ENCODE peak calls at places on chromosome 20, in eight cellular contexts. G, O, K, T, U, L, H and J are unnamed samples.

GRCh38 chr20:34987288-34988175 is 31.9 kb downstream of the MYH7B start:
- DNase-seq in G (no peak), O (no peak), K (no peak), T (no peak), U (peak; percentile 55), L (no peak), H (no peak), J (no peak)

GRCh38 chr20:50645253-50646068 is 45.9 kb downstream of the RIPOR3 start:
- DNase-seq in G (no peak), O (peak; percentile 71), K (peak; percentile 97), T (no peak), U (peak; percentile 76), L (no peak), H (no peak), J (peak; percentile 97)

GRCh38 chr20:59745716-59746115 is 141.4 kb downstream of the PHACTR3 start:
- DNase-seq in G (no peak), O (no peak), K (no peak), T (no peak), U (no peak), L (no peak), H (no peak), J (no peak)

GRCh38 chr20:63731410-63731809 is 5.1 kb upstream of the LIME1 start:
- DNase-seq in G (no peak), O (no peak), K (no peak), T (no peak), U (no peak), L (no peak), H (no peak), J (no peak)

GRCh38 chr20:58481541-58482021 is 33.6 kb downstream of the APCDD1L start:
- DNase-seq in G (peak; percentile 37), O (peak; percentile 72), K (peak; percentile 41), T (no peak), U (no peak), L (peak; percentile 16), H (no peak), J (peak; percentile 61)

GRCh38 chr20:63140683-63141433 is 75.1 kb downstream of the YTHDF1 start:
- DNase-seq in G (no peak), O (no peak), K (no peak), T (no peak), U (peak; percentile 20), L (no peak), H (no peak), J (no peak)

GRCh38 chr20:35907017-35907685 is 47.2 kb downstream of the SCAND1 start:
- DNase-seq in G (no peak), O (no peak), K (no peak), T (no peak), U (peak; percentile 56), L (no peak), H (no peak), J (no peak)

GRCh38 chr20:3045042-3045815 is 623 bp upstream of the MRPS26 start:
- DNase-seq in G (peak; percentile 31), O (peak; percentile 97), K (peak; percentile 79), T (peak; percentile 81), U (peak; percentile 87), L (peak; percentile 12), H (peak; percentile 83), J (no peak)

GRCh38 chr20:43746344-43747137 is 19.7 kb upstream of the GTSF1L start:
- DNase-seq in G (no peak), O (peak; percentile 58), K (no peak), T (peak; percentile 10), U (no peak), L (no peak), H (peak; percentile 53), J (no peak)

GRCh38 chr20:33732166-33732970 is 572 bp downstream of the ZNF341 start:
- DNase-seq in G (peak; percentile 80), O (peak; percentile 96), K (peak; percentile 73), T (no peak), U (peak; percentile 92), L (peak; percentile 66), H (peak; percentile 73), J (no peak)

GRCh38 chr20:23165307-23165750 is 79.2 kb upstream of the CD93 start:
- DNase-seq in G (no peak), O (no peak), K (no peak), T (no peak), U (no peak), L (no peak), H (no peak), J (no peak)

GRCh38 chr20:41145821-41146620 is 8.7 kb downstream of the PLCG1 start:
- DNase-seq in G (no peak), O (no peak), K (peak; percentile 25), T (no peak), U (peak; percentile 73), L (no peak), H (no peak), J (no peak)

GRCh38 chr20:37521091-37521771 is at the start of gene NNAT:
- DNase-seq in G (no peak), O (no peak), K (no peak), T (no peak), U (no peak), L (no peak), H (no peak), J (no peak)

GRCh38 chr20:62860391-62860923 is 1.2 kb downstream of the TCFL5 start:
- DNase-seq in G (no peak), O (peak; percentile 38), K (peak; percentile 48), T (no peak), U (no peak), L (no peak), H (no peak), J (peak; percentile 57)

GRCh38 chr20:52895662-52896061 is 76.5 kb upstream of the TSHZ2 start:
- DNase-seq in G (no peak), O (no peak), K (no peak), T (no peak), U (no peak), L (no peak), H (no peak), J (no peak)

GRCh38 chr20:32325706-32326506 is 32.2 kb upstream of the ASXL1 start:
- DNase-seq in G (no peak), O (no peak), K (peak; percentile 68), T (no peak), U (no peak), L (no peak), H (no peak), J (peak; percentile 90)

GRCh38 chr20:46324960-46325703 is 16.8 kb upstream of the CDH22 start:
- DNase-seq in G (no peak), O (peak; percentile 67), K (peak; percentile 34), T (no peak), U (no peak), L (no peak), H (peak; percentile 24), J (peak; percentile 34)

GRCh38 chr20:35598899-35599775 is 16.5 kb upstream of the SPAG4 start:
- DNase-seq in G (no peak), O (no peak), K (no peak), T (no peak), U (no peak), L (no peak), H (no peak), J (no peak)

GRCh38 chr20:21523895-21524294 is 10.0 kb upstream of the NKX2-2 start:
- DNase-seq in G (no peak), O (no peak), K (no peak), T (no peak), U (no peak), L (no peak), H (no peak), J (no peak)

GRCh38 chr20:24321939-24322338 is 147.5 kb upstream of the SYNDIG1 start:
- DNase-seq in G (no peak), O (no peak), K (no peak), T (no peak), U (no peak), L (no peak), H (no peak), J (no peak)

GRCh38 chr20:51700809-51701285 is 67.3 kb downstream of the ATP9A start:
- DNase-seq in G (no peak), O (peak; percentile 50), K (peak; percentile 59), T (no peak), U (no peak), L (no peak), H (no peak), J (peak; percentile 55)

GRCh38 chr20:10508468-10509251 is 73.6 kb downstream of the SLX4IP start:
- DNase-seq in G (no peak), O (peak; percentile 51), K (peak; percentile 89), T (no peak), U (peak; percentile 44), L (no peak), H (no peak), J (peak; percentile 79)

GRCh38 chr20:49925901-49926454 is 10.2 kb upstream of the RNF114 start:
- DNase-seq in G (no peak), O (peak; percentile 73), K (no peak), T (no peak), U (no peak), L (no peak), H (no peak), J (peak; percentile 37)

GRCh38 chr20:54680439-54680838 is 205.0 kb downstream of the DOK5 start:
- DNase-seq in G (no peak), O (no peak), K (no peak), T (no peak), U (no peak), L (no peak), H (no peak), J (no peak)

GRCh38 chr20:40262219-40262618 is 426.8 kb downstream of the MAFB start:
- DNase-seq in G (no peak), O (peak; percentile 40), K (no peak), T (no peak), U (no peak), L (no peak), H (no peak), J (no peak)

GRCh38 chr20:62045118-62045517 is 20.6 kb downstream of the TAF4 start:
- DNase-seq in G (no peak), O (no peak), K (no peak), T (no peak), U (no peak), L (no peak), H (no peak), J (no peak)

GRCh38 chr20:22389836-22390542 is 194.4 kb downstream of the FOXA2 start:
- DNase-seq in G (no peak), O (no peak), K (peak; percentile 65), T (no peak), U (no peak), L (no peak), H (peak; percentile 18), J (no peak)

GRCh38 chr20:18191336-18191735 is 53.7 kb downstream of the KAT14 start:
- DNase-seq in G (no peak), O (no peak), K (no peak), T (no peak), U (no peak), L (no peak), H (no peak), J (no peak)

GRCh38 chr20:59004493-59004762 is 2.6 kb downstream of the CTSZ start:
- DNase-seq in G (peak; percentile 49), O (no peak), K (no peak), T (peak; percentile 95), U (peak; percentile 73), L (no peak), H (no peak), J (no peak)

GRCh38 chr20:41428285-41428684 is 61.7 kb upstream of the EMILIN3 start:
- DNase-seq in G (no peak), O (peak; percentile 25), K (peak; percentile 66), T (no peak), U (no peak), L (no peak), H (no peak), J (peak; percentile 78)

GRCh38 chr20:59295531-59295930 is 4.9 kb upstream of the EDN3 start:
- DNase-seq in G (no peak), O (no peak), K (no peak), T (no peak), U (no peak), L (no peak), H (no peak), J (no peak)

GRCh38 chr20:49886571-49887203 is 28.6 kb downstream of the SPATA2 start:
- DNase-seq in G (no peak), O (no peak), K (no peak), T (peak; percentile 36), U (no peak), L (no peak), H (no peak), J (no peak)